ENCODE peak calls at places on chromosomes 1 and 21, in five cellular contexts. K, M, E, V and G are unnamed samples.
A peak's percentile ranks its signal among the peaks of the same experiment; 100 is the strongest.

GRCh38 chr1:157992031-157992568 is 1.3 kb upstream of the KIRREL1 start:
- DNase-seq in K (no peak), M (peak; percentile 77), E (peak; percentile 74), V (peak; percentile 75), G (no peak)

GRCh38 chr1:18020021-18020817 is 87.4 kb upstream of the IGSF21 start:
- DNase-seq in K (no peak), M (no peak), E (no peak), V (no peak), G (no peak)

GRCh38 chr1:108199231-108199657 is 899 bp downstream of the SLC25A24 start:
- DNase-seq in K (no peak), M (peak; percentile 17), E (no peak), V (peak; percentile 18), G (no peak)

GRCh38 chr1:170495006-170495405 is 37.0 kb upstream of the GORAB start:
- DNase-seq in K (no peak), M (no peak), E (no peak), V (no peak), G (no peak)

GRCh38 chr1:28163496-28164120 is 12.9 kb downstream of the PTAFR start:
- DNase-seq in K (no peak), M (no peak), E (no peak), V (no peak), G (no peak)

GRCh38 chr1:50977575-50978143 is 7.6 kb downstream of the CDKN2C start:
- DNase-seq in K (peak; percentile 76), M (peak; percentile 70), E (peak; percentile 76), V (peak; percentile 74), G (peak; percentile 72)

GRCh38 chr1:234734412-234734835 is 124.4 kb upstream of the IRF2BP2 start:
- DNase-seq in K (no peak), M (no peak), E (no peak), V (no peak), G (no peak)

GRCh38 chr1:75097686-75098085 is 36.5 kb upstream of the LHX8 start:
- DNase-seq in K (no peak), M (no peak), E (no peak), V (no peak), G (no peak)

GRCh38 chr1:145729661-145730436 is 10.6 kb downstream of the CD160 start:
- DNase-seq in K (no peak), M (no peak), E (no peak), V (no peak), G (no peak)

GRCh38 chr1:216616425-216616824 is 106.8 kb downstream of the ESRRG start:
- DNase-seq in K (no peak), M (no peak), E (no peak), V (no peak), G (no peak)

GRCh38 chr1:85495556-85495955 is 30.6 kb upstream of the DDAH1 start:
- DNase-seq in K (peak; percentile 65), M (no peak), E (no peak), V (no peak), G (no peak)

GRCh38 chr1:198794498-198794897 is 155.7 kb downstream of the PTPRC start:
- DNase-seq in K (no peak), M (no peak), E (no peak), V (no peak), G (no peak)

GRCh38 chr1:221620437-221621384 is 121.2 kb downstream of the DUSP10 start:
- DNase-seq in K (no peak), M (no peak), E (no peak), V (no peak), G (no peak)

GRCh38 chr21:31173881-31174555 is 135.7 kb upstream of the KRTAP19-8 start:
- DNase-seq in K (peak; percentile 61), M (peak; percentile 41), E (peak; percentile 38), V (peak; percentile 25), G (peak; percentile 15)

GRCh38 chr1:169892819-169893644 is 664 bp downstream of the SCYL3 start:
- DNase-seq in K (peak; percentile 67), M (peak; percentile 29), E (peak; percentile 39), V (peak; percentile 41), G (peak; percentile 59)

GRCh38 chr1:201622353-201622752 is 83.4 kb downstream of the NAV1 start:
- DNase-seq in K (no peak), M (no peak), E (no peak), V (no peak), G (no peak)

GRCh38 chr1:29503441-29503840 is 267.1 kb downstream of the PTPRU start:
- DNase-seq in K (no peak), M (no peak), E (no peak), V (no peak), G (no peak)

GRCh38 chr1:160646711-160647328 is at the start of gene SLAMF1:
- DNase-seq in K (no peak), M (no peak), E (no peak), V (no peak), G (no peak)

GRCh38 chr21:45835301-45836267 is 146.0 kb upstream of the COL6A1 start:
- DNase-seq in K (no peak), M (no peak), E (no peak), V (no peak), G (no peak)

GRCh38 chr1:5637171-5637570 is 355.1 kb downstream of the NPHP4 start:
- DNase-seq in K (no peak), M (no peak), E (no peak), V (no peak), G (peak; percentile 61)

GRCh38 chr1:46535063-46535462 is 16.4 kb downstream of the KNCN start:
- DNase-seq in K (no peak), M (no peak), E (no peak), V (no peak), G (peak; percentile 56)

GRCh38 chr1:109319114-109319513 is 12.3 kb upstream of the MYBPHL start:
- DNase-seq in K (no peak), M (no peak), E (no peak), V (no peak), G (no peak)

GRCh38 chr1:29651684-29652665 is 415.7 kb downstream of the PTPRU start:
- DNase-seq in K (no peak), M (peak; percentile 1), E (no peak), V (no peak), G (no peak)

GRCh38 chr1:56331207-56331891 is 248.0 kb downstream of the PLPP3 start:
- DNase-seq in K (no peak), M (no peak), E (no peak), V (no peak), G (no peak)

GRCh38 chr1:233722212-233722979 is 108.5 kb downstream of the KCNK1 start:
- DNase-seq in K (no peak), M (no peak), E (no peak), V (peak; percentile 23), G (no peak)

GRCh38 chr1:233714631-233715217 is 100.8 kb downstream of the KCNK1 start:
- DNase-seq in K (no peak), M (no peak), E (no peak), V (no peak), G (peak; percentile 9)

GRCh38 chr1:233721003-233721595 is 107.2 kb downstream of the KCNK1 start:
- DNase-seq in K (no peak), M (no peak), E (no peak), V (no peak), G (no peak)

GRCh38 chr1:233719626-233720334 is 105.9 kb downstream of the KCNK1 start:
- DNase-seq in K (no peak), M (no peak), E (peak; percentile 34), V (no peak), G (no peak)

GRCh38 chr1:233718057-233718456 is 104.2 kb downstream of the KCNK1 start:
- DNase-seq in K (no peak), M (no peak), E (no peak), V (no peak), G (no peak)
- H3K4me3 ChIP-seq in K (no peak overlapping the region), M (no peak overlapping the region), E (no peak overlapping the region), V (no peak overlapping the region), G (no peak overlapping the region)

GRCh38 chr1:16005597-16005996 is 1.6 kb downstream of the SRARP start:
- DNase-seq in K (no peak), M (no peak), E (no peak), V (no peak), G (no peak)
- TF ChIP-seq CTCF in K (no peak), M (no peak), E (no peak), V (no peak), G (no peak)

GRCh38 chr1:207003216-207003615 is 29.3 kb downstream of the C1orf116 start:
- DNase-seq in K (no peak), M (no peak), E (no peak), V (no peak), G (no peak)
- H3K4me1 ChIP-seq in K (peaks cover 33% of the 10 kb centered on the region), M (no peaks in the 10 kb centered on the region), E (peaks cover 10% of the 10 kb centered on the region), V (no peaks in the 10 kb centered on the region), G (peaks cover 2% of the 10 kb centered on the region)

DNA sequence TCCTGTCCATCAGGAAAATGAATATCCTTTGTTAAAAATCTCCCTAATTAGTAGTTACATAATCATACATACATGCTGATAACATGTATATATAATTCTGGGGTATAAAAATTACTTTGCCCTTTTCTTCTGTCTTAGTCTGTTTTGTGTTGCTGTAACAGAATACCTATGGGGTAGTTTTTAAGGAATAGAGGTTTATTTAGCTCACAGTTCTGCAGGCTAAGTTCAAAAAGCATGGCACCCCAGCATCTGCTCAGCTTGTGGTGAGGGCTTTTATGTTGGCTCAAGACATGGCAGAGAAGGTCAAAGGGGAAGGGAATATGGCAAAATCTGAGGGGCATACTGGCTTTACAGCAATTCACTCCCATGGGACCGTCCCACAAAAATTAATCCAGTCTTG is 16.3 kb upstream of the RPS6KC1 start:
- DNase-seq in K (no peak), M (no peak), E (no peak), V (no peak), G (no peak)
- H3K4me3 ChIP-seq in K (no peak overlapping the region), M (no peak overlapping the region), E (no peak overlapping the region), V (no peak overlapping the region), G (no peak overlapping the region)

DNA sequence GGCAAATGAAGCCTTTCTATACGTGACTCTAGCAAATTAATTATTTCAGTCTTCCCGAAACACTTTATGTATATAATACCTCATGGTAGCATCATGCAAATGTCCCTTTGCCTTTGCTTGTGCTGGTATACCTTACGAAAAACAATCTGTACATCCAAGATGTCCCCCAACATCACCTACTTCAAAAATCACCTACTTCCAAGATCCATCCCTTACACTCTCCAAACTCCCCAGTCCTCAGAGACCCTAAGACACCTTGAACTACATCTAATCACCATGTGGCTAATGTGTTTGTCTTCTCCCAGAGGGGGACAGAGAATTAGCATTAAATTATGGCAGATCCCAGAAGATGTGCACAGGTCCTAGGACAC is 46.5 kb upstream of the CRNN start:
- DNase-seq in K (no peak), M (no peak), E (no peak), V (no peak), G (no peak)
- TF ChIP-seq CTCF in K (no peak), M (no peak), E (peak; percentile 0), V (no peak), G (no peak)

GRCh38 chr1:113170519-113170918 is 97.5 kb downstream of the LRIG2 start:
- DNase-seq in K (no peak), M (no peak), E (no peak), V (no peak), G (no peak)

GRCh38 chr1:113168946-113169345 is 95.9 kb downstream of the LRIG2 start:
- DNase-seq in K (no peak), M (no peak), E (no peak), V (no peak), G (no peak)

GRCh38 chr1:113166473-113166872 is 93.5 kb downstream of the LRIG2 start:
- DNase-seq in K (no peak), M (no peak), E (no peak), V (no peak), G (no peak)

GRCh38 chr1:113169591-113169990 is 96.6 kb downstream of the LRIG2 start:
- DNase-seq in K (no peak), M (no peak), E (no peak), V (no peak), G (no peak)
- H3K4me1 ChIP-seq in K (no peaks in the 10 kb centered on the region), M (no peaks in the 10 kb centered on the region), E (no peaks in the 10 kb centered on the region), V (no peaks in the 10 kb centered on the region), G (no peaks in the 10 kb centered on the region)